ENCODE peak calls at places on chromosomes 5 and 9, in six cellular contexts. One of them, this sample, is unnamed.
A peak's percentile ranks its signal among the peaks of the same experiment; 100 is the strongest.

GRCh38 chr9:130944510-130945058 is 5.5 kb upstream of the FIBCD1 start:
- DNase-seq in PC-3: no peak
- DNase-seq in left ventricle myocardium inferior: no peak
- DNase-seq in lower lobe of right lung: no peak
- DNase-seq in activated B cell treated with CpG ODN at 0.5 μM for 24 hours: no peak
- DNase-seq in RWPE1: no peak
- DNase-seq in this sample: no peak

GRCh38 chr9:95089916-95090791 is 227.4 kb downstream of the FANCC start:
- DNase-seq in PC-3: no peak
- DNase-seq in left ventricle myocardium inferior: peak; percentile 70
- DNase-seq in lower lobe of right lung: no peak
- DNase-seq in activated B cell treated with CpG ODN at 0.5 μM for 24 hours: no peak
- DNase-seq in RWPE1: no peak
- DNase-seq in this sample: no peak

GRCh38 chr5:156556666-156557401 is 229.9 kb downstream of the SGCD start:
- DNase-seq in PC-3: no peak
- DNase-seq in left ventricle myocardium inferior: no peak
- DNase-seq in lower lobe of right lung: no peak
- DNase-seq in activated B cell treated with CpG ODN at 0.5 μM for 24 hours: no peak
- DNase-seq in RWPE1: no peak
- DNase-seq in this sample: no peak

GRCh38 chr5:135944967-135945560 is 9.7 kb downstream of the LECT2 start:
- DNase-seq in PC-3: peak; percentile 80
- DNase-seq in left ventricle myocardium inferior: no peak
- DNase-seq in lower lobe of right lung: no peak
- DNase-seq in activated B cell treated with CpG ODN at 0.5 μM for 24 hours: no peak
- DNase-seq in RWPE1: peak; percentile 63
- DNase-seq in this sample: no peak

GRCh38 chr5:115433918-115434317 is 110.7 kb downstream of the FEM1C start:
- DNase-seq in PC-3: no peak
- DNase-seq in left ventricle myocardium inferior: no peak
- DNase-seq in lower lobe of right lung: no peak
- DNase-seq in activated B cell treated with CpG ODN at 0.5 μM for 24 hours: no peak
- DNase-seq in RWPE1: no peak
- DNase-seq in this sample: no peak

GRCh38 chr5:113060410-113061025 is 83.9 kb downstream of the DCP2 start:
- DNase-seq in PC-3: no peak
- DNase-seq in left ventricle myocardium inferior: no peak
- DNase-seq in lower lobe of right lung: no peak
- DNase-seq in activated B cell treated with CpG ODN at 0.5 μM for 24 hours: no peak
- DNase-seq in RWPE1: no peak
- DNase-seq in this sample: no peak

GRCh38 chr5:138661991-138662434 is 86.8 kb upstream of the HSPA9 start:
- DNase-seq in PC-3: no peak
- DNase-seq in left ventricle myocardium inferior: no peak
- DNase-seq in lower lobe of right lung: no peak
- DNase-seq in activated B cell treated with CpG ODN at 0.5 μM for 24 hours: no peak
- DNase-seq in RWPE1: no peak
- DNase-seq in this sample: no peak

GRCh38 chr5:56480305-56481146 is 247.4 kb upstream of the ANKRD55 start:
- DNase-seq in PC-3: peak; percentile 2
- DNase-seq in left ventricle myocardium inferior: peak; percentile 71
- DNase-seq in lower lobe of right lung: peak; percentile 63
- DNase-seq in activated B cell treated with CpG ODN at 0.5 μM for 24 hours: no peak
- DNase-seq in RWPE1: peak; percentile 64
- DNase-seq in this sample: no peak

GRCh38 chr5:180233729-180234128 is 24.7 kb upstream of the RASGEF1C start:
- DNase-seq in PC-3: no peak
- DNase-seq in left ventricle myocardium inferior: no peak
- DNase-seq in lower lobe of right lung: no peak
- DNase-seq in activated B cell treated with CpG ODN at 0.5 μM for 24 hours: no peak
- DNase-seq in RWPE1: no peak
- DNase-seq in this sample: no peak

GRCh38 chr9:98791147-98792095 is 4.9 kb downstream of the ANKS6 start:
- DNase-seq in PC-3: peak; percentile 92
- DNase-seq in left ventricle myocardium inferior: peak; percentile 82
- DNase-seq in lower lobe of right lung: peak; percentile 84
- DNase-seq in activated B cell treated with CpG ODN at 0.5 μM for 24 hours: peak; percentile 60
- DNase-seq in RWPE1: peak; percentile 99
- DNase-seq in this sample: peak; percentile 50

GRCh38 chr9:35277171-35277520 is 115.3 kb downstream of the UNC13B start:
- DNase-seq in PC-3: no peak
- DNase-seq in left ventricle myocardium inferior: no peak
- DNase-seq in lower lobe of right lung: no peak
- DNase-seq in activated B cell treated with CpG ODN at 0.5 μM for 24 hours: no peak
- DNase-seq in RWPE1: no peak
- DNase-seq in this sample: no peak

GRCh38 chr5:178642351-178642909 is 15.6 kb upstream of the CLK4 start:
- DNase-seq in PC-3: peak; percentile 99
- DNase-seq in left ventricle myocardium inferior: no peak
- DNase-seq in lower lobe of right lung: no peak
- DNase-seq in activated B cell treated with CpG ODN at 0.5 μM for 24 hours: no peak
- DNase-seq in RWPE1: peak; percentile 96
- DNase-seq in this sample: no peak

GRCh38 chr5:74201334-74202081 is 439.0 kb downstream of the ENC1 start:
- DNase-seq in PC-3: peak; percentile 65
- DNase-seq in left ventricle myocardium inferior: peak; percentile 44
- DNase-seq in lower lobe of right lung: no peak
- DNase-seq in activated B cell treated with CpG ODN at 0.5 μM for 24 hours: no peak
- DNase-seq in RWPE1: no peak
- DNase-seq in this sample: no peak

GRCh38 chr5:62934319-62934718 is 355.7 kb downstream of the LRRC70 start:
- DNase-seq in PC-3: no peak
- DNase-seq in left ventricle myocardium inferior: no peak
- DNase-seq in lower lobe of right lung: no peak
- DNase-seq in activated B cell treated with CpG ODN at 0.5 μM for 24 hours: no peak
- DNase-seq in RWPE1: no peak
- DNase-seq in this sample: no peak

GRCh38 chr5:57576317-57576716 is 93.7 kb upstream of the ACTBL2 start:
- DNase-seq in PC-3: no peak
- DNase-seq in left ventricle myocardium inferior: no peak
- DNase-seq in lower lobe of right lung: no peak
- DNase-seq in activated B cell treated with CpG ODN at 0.5 μM for 24 hours: no peak
- DNase-seq in RWPE1: no peak
- DNase-seq in this sample: no peak

GRCh38 chr9:129569506-129570449 is 51.1 kb downstream of the C9orf50 start:
- DNase-seq in PC-3: peak; percentile 13
- DNase-seq in left ventricle myocardium inferior: no peak
- DNase-seq in lower lobe of right lung: no peak
- DNase-seq in activated B cell treated with CpG ODN at 0.5 μM for 24 hours: no peak
- DNase-seq in RWPE1: no peak
- DNase-seq in this sample: no peak
- TF ChIP-seq CTCF in PC-3: peak; percentile 40
- TF ChIP-seq CTCF in left ventricle myocardium inferior: peak; percentile 48
- TF ChIP-seq CTCF in lower lobe of right lung: peak; percentile 39
- TF ChIP-seq CTCF in activated B cell treated with CpG ODN at 0.5 μM for 24 hours: no peak
- TF ChIP-seq CTCF in RWPE1: no peak
- TF ChIP-seq CTCF in this sample: no peak

GRCh38 chr5:34658023-34658422 is 1.9 kb downstream of the RAI14 start:
- DNase-seq in PC-3: peak; percentile 35
- DNase-seq in left ventricle myocardium inferior: no peak
- DNase-seq in lower lobe of right lung: no peak
- DNase-seq in activated B cell treated with CpG ODN at 0.5 μM for 24 hours: no peak
- DNase-seq in RWPE1: peak; percentile 31
- DNase-seq in this sample: no peak
- TF ChIP-seq CTCF in PC-3: peak; percentile 43
- TF ChIP-seq CTCF in left ventricle myocardium inferior: no peak
- TF ChIP-seq CTCF in lower lobe of right lung: no peak
- TF ChIP-seq CTCF in activated B cell treated with CpG ODN at 0.5 μM for 24 hours: no peak
- TF ChIP-seq CTCF in RWPE1: no peak
- TF ChIP-seq CTCF in this sample: no peak

GRCh38 chr5:122297587-122298298 is 14.3 kb upstream of the SNCAIP start:
- DNase-seq in PC-3: no peak
- DNase-seq in left ventricle myocardium inferior: no peak
- DNase-seq in lower lobe of right lung: no peak
- DNase-seq in activated B cell treated with CpG ODN at 0.5 μM for 24 hours: no peak
- DNase-seq in RWPE1: no peak
- DNase-seq in this sample: no peak

GRCh38 chr5:122292357-122292756 is 19.7 kb upstream of the SNCAIP start:
- DNase-seq in PC-3: no peak
- DNase-seq in left ventricle myocardium inferior: no peak
- DNase-seq in lower lobe of right lung: no peak
- DNase-seq in activated B cell treated with CpG ODN at 0.5 μM for 24 hours: no peak
- DNase-seq in RWPE1: no peak
- DNase-seq in this sample: no peak

GRCh38 chr5:122300374-122300773 is 11.7 kb upstream of the SNCAIP start:
- DNase-seq in PC-3: no peak
- DNase-seq in left ventricle myocardium inferior: no peak
- DNase-seq in lower lobe of right lung: no peak
- DNase-seq in activated B cell treated with CpG ODN at 0.5 μM for 24 hours: no peak
- DNase-seq in RWPE1: no peak
- DNase-seq in this sample: no peak

GRCh38 chr5:122291000-122291592 is 20.9 kb upstream of the SNCAIP start:
- DNase-seq in PC-3: no peak
- DNase-seq in left ventricle myocardium inferior: no peak
- DNase-seq in lower lobe of right lung: no peak
- DNase-seq in activated B cell treated with CpG ODN at 0.5 μM for 24 hours: no peak
- DNase-seq in RWPE1: no peak
- DNase-seq in this sample: no peak

GRCh38 chr5:122295138-122295537 is 16.9 kb upstream of the SNCAIP start:
- DNase-seq in PC-3: peak; percentile 23
- DNase-seq in left ventricle myocardium inferior: no peak
- DNase-seq in lower lobe of right lung: no peak
- DNase-seq in activated B cell treated with CpG ODN at 0.5 μM for 24 hours: no peak
- DNase-seq in RWPE1: no peak
- DNase-seq in this sample: no peak
- TF ChIP-seq CTCF in PC-3: peak; percentile 38
- TF ChIP-seq CTCF in left ventricle myocardium inferior: peak; percentile 45
- TF ChIP-seq CTCF in lower lobe of right lung: peak; percentile 29
- TF ChIP-seq CTCF in activated B cell treated with CpG ODN at 0.5 μM for 24 hours: no peak
- TF ChIP-seq CTCF in RWPE1: no peak
- TF ChIP-seq CTCF in this sample: peak; percentile 51

DNA sequence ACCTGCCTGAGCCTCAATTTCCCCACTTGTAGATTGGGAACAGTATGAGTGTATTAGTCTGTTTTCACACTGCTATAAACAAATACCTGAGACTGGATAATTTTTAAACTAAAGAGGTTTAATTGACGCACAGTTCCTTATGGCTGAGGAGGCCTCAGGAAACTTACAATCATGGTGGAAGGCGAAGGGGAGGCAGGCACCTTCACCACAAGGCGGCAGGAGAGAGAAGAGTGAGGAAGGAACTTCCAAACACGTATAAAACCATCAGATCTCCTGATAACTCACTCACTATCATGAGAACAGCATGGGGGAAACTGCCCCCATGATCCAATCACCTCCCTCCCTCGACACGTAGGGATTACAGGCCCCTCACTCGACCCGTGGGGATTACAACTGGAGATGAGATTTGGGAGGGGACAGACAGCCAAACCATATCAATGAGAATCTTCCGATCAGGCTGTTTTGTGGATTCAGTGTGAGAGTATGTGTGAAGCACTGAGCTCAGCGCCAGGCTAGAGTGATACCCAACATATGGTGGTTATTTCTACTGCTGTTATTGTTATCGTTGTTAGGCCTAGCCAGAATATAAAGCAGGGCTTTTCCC is 14.6 kb upstream of the LMX1B start:
- DNase-seq in PC-3: no peak
- DNase-seq in left ventricle myocardium inferior: no peak
- DNase-seq in lower lobe of right lung: no peak
- DNase-seq in activated B cell treated with CpG ODN at 0.5 μM for 24 hours: no peak
- DNase-seq in RWPE1: no peak
- DNase-seq in this sample: no peak
- TF ChIP-seq CTCF in PC-3: peak; percentile 27
- TF ChIP-seq CTCF in left ventricle myocardium inferior: no peak
- TF ChIP-seq CTCF in lower lobe of right lung: no peak
- TF ChIP-seq CTCF in activated B cell treated with CpG ODN at 0.5 μM for 24 hours: no peak
- TF ChIP-seq CTCF in RWPE1: peak; percentile 33
- TF ChIP-seq CTCF in this sample: peak; percentile 20

DNA sequence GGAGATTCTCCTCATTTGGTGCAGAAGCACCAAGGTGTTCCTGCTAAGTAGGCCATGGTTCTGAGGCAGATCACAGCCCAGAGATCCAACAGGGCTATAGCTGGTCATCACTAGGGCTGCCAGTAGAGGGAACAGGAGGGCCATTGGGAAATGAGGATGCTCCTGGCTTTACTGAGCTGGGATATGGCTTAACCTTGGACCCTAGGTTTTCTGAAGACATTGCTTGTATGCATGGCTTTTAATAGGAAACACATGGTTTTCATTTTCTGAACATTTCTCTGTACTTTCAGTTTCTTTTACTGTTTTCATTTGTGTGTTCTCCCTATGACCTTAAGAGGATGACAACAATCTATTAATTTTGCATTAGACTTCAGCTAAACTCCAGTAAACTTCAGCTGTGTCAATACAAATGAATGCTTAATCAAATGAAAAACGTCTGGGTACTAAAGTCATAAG is at the start of gene IFNW1:
- DNase-seq in PC-3: no peak
- DNase-seq in left ventricle myocardium inferior: no peak
- DNase-seq in lower lobe of right lung: no peak
- DNase-seq in activated B cell treated with CpG ODN at 0.5 μM for 24 hours: no peak
- DNase-seq in RWPE1: no peak
- DNase-seq in this sample: no peak
- TF ChIP-seq CTCF in PC-3: peak; percentile 26
- TF ChIP-seq CTCF in left ventricle myocardium inferior: no peak
- TF ChIP-seq CTCF in lower lobe of right lung: no peak
- TF ChIP-seq CTCF in activated B cell treated with CpG ODN at 0.5 μM for 24 hours: no peak
- TF ChIP-seq CTCF in RWPE1: peak; percentile 14
- TF ChIP-seq CTCF in this sample: no peak

DNA sequence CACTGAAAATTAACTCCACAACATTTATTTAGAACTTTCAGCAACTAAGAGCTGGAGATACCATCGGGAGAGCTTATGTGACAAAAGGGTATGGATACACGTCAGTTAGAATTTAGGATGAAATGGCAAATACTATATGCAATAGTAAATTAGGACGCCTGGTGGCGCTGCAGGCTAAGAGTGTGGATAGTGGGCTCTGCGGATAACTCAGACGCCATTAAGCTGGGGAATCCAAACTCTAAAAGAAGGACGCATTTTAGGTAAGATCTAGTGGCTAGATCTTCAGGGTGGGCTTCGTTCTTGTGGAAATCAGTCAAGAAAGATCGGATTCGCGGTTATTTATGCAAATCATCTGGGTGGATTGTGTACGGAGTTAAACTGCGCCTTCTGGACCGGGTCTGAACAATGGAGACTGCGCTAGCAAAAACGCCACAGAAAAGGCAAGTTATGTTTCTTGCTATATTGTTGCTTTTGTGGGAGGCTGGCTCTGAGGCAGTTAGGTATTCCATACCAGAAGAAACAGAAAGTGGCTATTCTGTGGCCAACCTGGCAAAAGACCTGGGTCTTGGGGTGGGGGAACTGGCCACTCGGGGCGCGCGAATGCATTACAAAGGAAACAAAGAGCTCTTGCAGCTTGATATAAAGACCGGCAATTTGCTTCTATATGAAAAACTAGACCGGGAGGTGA is at the start of gene PCDHB5:
- DNase-seq in PC-3: no peak
- DNase-seq in left ventricle myocardium inferior: no peak
- DNase-seq in lower lobe of right lung: no peak
- DNase-seq in activated B cell treated with CpG ODN at 0.5 μM for 24 hours: no peak
- DNase-seq in RWPE1: no peak
- DNase-seq in this sample: no peak
- TF ChIP-seq CTCF in PC-3: peak; percentile 25
- TF ChIP-seq CTCF in left ventricle myocardium inferior: peak; percentile 53
- TF ChIP-seq CTCF in lower lobe of right lung: peak; percentile 32
- TF ChIP-seq CTCF in activated B cell treated with CpG ODN at 0.5 μM for 24 hours: no peak
- TF ChIP-seq CTCF in RWPE1: peak; percentile 63
- TF ChIP-seq CTCF in this sample: no peak

GRCh38 chr9:127525426-127526188 is 74.3 kb downstream of the LRSAM1 start:
- DNase-seq in PC-3: peak; percentile 56
- DNase-seq in left ventricle myocardium inferior: no peak
- DNase-seq in lower lobe of right lung: no peak
- DNase-seq in activated B cell treated with CpG ODN at 0.5 μM for 24 hours: no peak
- DNase-seq in RWPE1: no peak
- DNase-seq in this sample: no peak
- TF ChIP-seq CTCF in PC-3: peak; percentile 67
- TF ChIP-seq CTCF in left ventricle myocardium inferior: peak; percentile 60
- TF ChIP-seq CTCF in lower lobe of right lung: peak; percentile 69
- TF ChIP-seq CTCF in activated B cell treated with CpG ODN at 0.5 μM for 24 hours: no peak
- TF ChIP-seq CTCF in RWPE1: no peak
- TF ChIP-seq CTCF in this sample: peak; percentile 24